ENCODE peak calls at places on chromosome 10, in six cellular contexts. I is foreskin keratinocyte, X is ACHN, Y is EL, N is activated T-helper 1 cell treated with Interleukin-2 at 50 U/mL for 16 hours, P is A673. M is an unnamed sample.

GRCh38 chr10:119393421-119393820 is 149.1 kb downstream of the RGS10 start:
- DNase-seq in Y (no peak), I (no peak), N (no peak), P (no peak), X (no peak), M (no peak)

GRCh38 chr10:30095811-30096422 is 36.5 kb upstream of the JCAD start:
- DNase-seq in N (no peak), P (no peak), I (no peak), X (no peak), Y (no peak), M (no peak)

GRCh38 chr10:88952647-88953111 is at the start of gene ACTA2:
- DNase-seq in I (no peak), X (no peak), Y (peak), P (peak), N (no peak), M (no peak)

GRCh38 chr10:123911866-123912265 is 20.3 kb upstream of the CPXM2 start:
- DNase-seq in Y (no peak), I (no peak), X (no peak), P (no peak), N (no peak), M (no peak)

GRCh38 chr10:114356786-114357588 is 47.3 kb downstream of the AFAP1L2 start:
- DNase-seq in Y (peak), P (no peak), X (no peak), N (no peak), I (peak), M (no peak)

GRCh38 chr10:107103174-107104025 is 61.1 kb downstream of the SORCS1 start:
- DNase-seq in P (no peak), I (no peak), N (no peak), Y (no peak), X (no peak), M (no peak)

GRCh38 chr10:11442001-11442773 is 169.3 kb downstream of the USP6NL start:
- DNase-seq in I (no peak), Y (no peak), X (no peak), P (no peak), N (no peak), M (no peak)

GRCh38 chr10:93235686-93236085 is 162.0 kb downstream of the CYP26A1 start:
- DNase-seq in I (no peak), N (no peak), X (no peak), Y (peak), P (no peak), M (peak)

GRCh38 chr10:35555962-35556930 is 48.9 kb upstream of the GJD4 start:
- DNase-seq in Y (peak), I (no peak), N (no peak), X (peak), P (no peak), M (no peak)

GRCh38 chr10:110530131-110530831 is 32.6 kb downstream of the DUSP5 start:
- DNase-seq in P (peak), X (peak), Y (peak), N (no peak), I (peak), M (no peak)

GRCh38 chr10:96614515-96614914 is 27.7 kb upstream of the TM9SF3 start:
- DNase-seq in X (peak), N (no peak), I (peak), Y (peak), P (peak), M (peak)

GRCh38 chr10:48890904-48891839 is 48.5 kb downstream of the LRRC18 start:
- DNase-seq in X (no peak), N (no peak), Y (no peak), I (no peak), P (no peak), M (no peak)

GRCh38 chr10:89522463-89522862 is 12.9 kb downstream of the SLC16A12 start:
- DNase-seq in N (no peak), I (no peak), Y (no peak), P (no peak), X (no peak), M (no peak)

GRCh38 chr10:28328346-28328745 is 25.5 kb upstream of the MPP7 start:
- DNase-seq in Y (no peak), I (peak), P (no peak), X (no peak), N (no peak), M (no peak)

GRCh38 chr10:27537812-27538211 is 33.7 kb downstream of the RAB18 start:
- DNase-seq in N (no peak), Y (no peak), I (no peak), X (no peak), P (peak), M (no peak)